ENCODE peak calls at places on chromosomes 16 and 17, in five cellular contexts. M is midbrain, F is cardiac muscle cell, C is left colon, V is T47D. R is an unnamed sample.

GRCh38 chr16:28884045-28884444 is 5.8 kb downstream of the ATP2A1 start:
- DNase-seq in V (no peak), F (no peak), M (no peak), C (no peak), R (no peak)

GRCh38 chr17:44557653-44558285 is 485 bp downstream of the FZD2 start:
- DNase-seq in M (no peak), V (no peak), C (peak), F (peak), R (peak)

GRCh38 chr16:83810906-83811305 is 3.1 kb downstream of the HSBP1 start:
- DNase-seq in V (no peak), M (no peak), C (no peak), F (no peak), R (no peak)

GRCh38 chr16:50644730-50645129 is 36.4 kb downstream of the SNX20 start:
- DNase-seq in C (peak), V (peak), M (peak), F (peak), R (peak)

GRCh38 chr16:73697336-73697735 is 599.3 kb upstream of the PSMD7 start:
- DNase-seq in C (no peak), M (no peak), V (no peak), F (no peak), R (no peak)

GRCh38 chr17:79109584-79109983 is 35.0 kb downstream of the ENGASE start:
- DNase-seq in C (no peak), M (no peak), F (no peak), V (no peak), R (no peak)

GRCh38 chr17:34252890-34253525 is 2.1 kb upstream of the CCL2 start:
- DNase-seq in C (no peak), F (no peak), M (no peak), V (no peak), R (no peak)

GRCh38 chr17:50443492-50444051 is 17.6 kb downstream of the ACSF2 start:
- DNase-seq in M (no peak), C (peak), F (peak), V (no peak), R (no peak)

GRCh38 chr16:49587051-49587450 is 213.4 kb downstream of the C16orf78 start:
- DNase-seq in F (no peak), V (no peak), C (no peak), M (no peak), R (no peak)